ENCODE peak calls at places on chromosomes 12 and 14, in five cellular contexts. K is cardiac muscle cell, T is WERI-Rb-1, B is thyroid gland, H is PC-3. R is an unnamed sample.

GRCh38 chr14:76101384-76101783 is 50.3 kb upstream of the GPATCH2L start:
- DNase-seq in K (peak; percentile 49), T (no peak), B (no peak), H (no peak), R (no peak)

GRCh38 chr14:100528962-100529560 is 58.2 kb downstream of the BEGAIN start:
- DNase-seq in K (no peak), T (peak; percentile 3), B (no peak), H (no peak), R (no peak)

GRCh38 chr12:96850676-96851075 is 56.4 kb upstream of the NEDD1 start:
- DNase-seq in K (no peak), T (no peak), B (no peak), H (no peak), R (no peak)

GRCh38 chr14:23296012-23296777 is 6.5 kb downstream of the PPP1R3E start:
- DNase-seq in K (no peak), T (no peak), B (no peak), H (no peak), R (no peak)

GRCh38 chr12:57145460-57146059 is 1.9 kb downstream of the LRP1-AS start:
- DNase-seq in K (no peak), T (no peak), B (no peak), H (no peak), R (no peak)

GRCh38 chr12:6315184-6315583 is 4.7 kb downstream of the PLEKHG6 start:
- DNase-seq in K (no peak), T (no peak), B (no peak), H (no peak), R (no peak)

GRCh38 chr12:57012600-57013465 is 3.5 kb downstream of the TAC3 start:
- DNase-seq in K (no peak), T (no peak), B (no peak), H (no peak), R (no peak)

GRCh38 chr12:131639270-131639940 is 71.5 kb upstream of the SFSWAP start:
- DNase-seq in K (no peak), T (no peak), B (no peak), H (no peak), R (no peak)

GRCh38 chr14:105386581-105387529 is 11.5 kb upstream of the TEX22 start:
- DNase-seq in K (no peak), T (no peak), B (no peak), H (no peak), R (no peak)

GRCh38 chr12:126247936-126248335 is 1182.7 kb downstream of the AACS start:
- DNase-seq in K (no peak), T (no peak), B (no peak), H (no peak), R (no peak)

GRCh38 chr12:95385646-95386045 is 88.3 kb upstream of the METAP2 start:
- DNase-seq in K (peak; percentile 70), T (no peak), B (no peak), H (no peak), R (no peak)

GRCh38 chr12:108833355-108833733 is 24.0 kb downstream of the SSH1 start:
- DNase-seq in K (peak; percentile 83), T (no peak), B (no peak), H (peak; percentile 78), R (peak; percentile 35)

GRCh38 chr12:15910468-15910863 is 666 bp upstream of the DERA start:
- DNase-seq in K (no peak), T (no peak), B (no peak), H (no peak), R (no peak)

GRCh38 chr12:117362391-117362790 is 965 bp upstream of the NOS1 start:
- DNase-seq in K (no peak), T (no peak), B (no peak), H (no peak), R (no peak)

GRCh38 chr14:77271113-77271710 is at the start of gene NGB:
- DNase-seq in K (no peak), T (no peak), B (no peak), H (no peak), R (no peak)

GRCh38 chr14:69288956-69289705 is 29.2 kb downstream of the GALNT16 start:
- DNase-seq in K (no peak), T (no peak), B (no peak), H (no peak), R (no peak)

GRCh38 chr12:64072946-64073345 is 149.2 kb downstream of the KICS2 start:
- DNase-seq in K (no peak), T (no peak), B (no peak), H (no peak), R (no peak)

GRCh38 chr12:121820056-121820455 is 16.2 kb downstream of the SETD1B start:
- DNase-seq in K (no peak), T (no peak), B (no peak), H (no peak), R (no peak)

GRCh38 chr12:116247377-116247776 is 30.1 kb downstream of the MED13L start:
- DNase-seq in K (peak; percentile 49), T (no peak), B (no peak), H (no peak), R (no peak)

GRCh38 chr14:87617079-87617478 is 375.9 kb downstream of the GALC start:
- DNase-seq in K (no peak), T (no peak), B (no peak), H (no peak), R (no peak)

GRCh38 chr14:51783765-51784164 is 76.6 kb upstream of the GNG2 start:
- DNase-seq in K (peak; percentile 72), T (no peak), B (no peak), H (peak; percentile 46), R (no peak)

GRCh38 chr14:73887116-73887490 is 444 bp downstream of the ZNF410 start:
- DNase-seq in K (peak; percentile 43), T (no peak), B (no peak), H (no peak), R (no peak)

GRCh38 chr14:20455355-20456300 is 602 bp downstream of the APEX1 start:
- DNase-seq in K (peak; percentile 91), T (peak; percentile 83), B (no peak), H (peak; percentile 78), R (no peak)

GRCh38 chr14:23481362-23481970 is 12.0 kb downstream of the NGDN start:
- DNase-seq in K (peak; percentile 43), T (no peak), B (no peak), H (peak; percentile 22), R (no peak)

GRCh38 chr12:89706551-89707348 is 1.9 kb downstream of the ATP2B1 start:
- DNase-seq in K (peak; percentile 22), T (peak; percentile 39), B (peak; percentile 36), H (peak; percentile 52), R (peak; percentile 26)

GRCh38 chr12:57983150-57983857 is 41.9 kb downstream of the ATP23 start:
- DNase-seq in K (peak; percentile 80), T (peak; percentile 36), B (peak; percentile 59), H (peak; percentile 73), R (peak; percentile 19)

GRCh38 chr12:123681605-123682004 is 10.7 kb downstream of the TCTN2 start:
- DNase-seq in K (no peak), T (no peak), B (no peak), H (no peak), R (no peak)
- TF ChIP-seq CTCF in K (no peak), T (no peak), B (no peak), H (no peak), R (no peak)

DNA sequence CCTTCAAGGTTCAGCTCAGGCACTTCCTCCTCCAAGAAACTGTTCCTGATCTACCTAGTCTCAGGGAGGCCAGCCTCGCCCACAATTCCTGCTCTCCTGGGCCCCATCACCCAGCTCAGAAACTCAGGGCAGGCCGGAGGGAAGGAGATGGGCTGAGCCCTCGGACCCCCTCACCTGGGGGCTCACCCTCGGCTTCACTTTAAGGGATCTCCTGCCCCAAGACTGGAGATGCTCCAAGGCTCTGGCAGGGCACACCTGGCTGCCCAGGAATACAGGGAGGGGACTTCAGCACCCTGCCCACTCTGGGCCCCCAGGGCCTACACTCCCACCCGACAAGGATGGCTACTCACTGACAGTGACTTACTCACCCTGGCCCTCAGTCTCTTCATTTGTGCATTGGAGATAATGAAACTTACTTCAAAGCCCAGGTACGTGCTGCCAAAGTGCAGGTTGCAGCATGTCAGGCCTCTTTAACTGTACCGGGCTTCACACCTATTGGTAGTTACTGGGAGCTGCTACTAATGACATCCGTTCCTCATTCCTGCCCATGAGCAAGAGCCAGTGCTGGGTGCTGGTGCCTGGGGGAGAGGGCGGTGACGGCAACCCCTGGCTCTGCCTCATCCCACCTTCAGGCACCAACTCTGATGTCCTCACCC is 21.0 kb upstream of the PPP1R13B start:
- DNase-seq in K (no peak), T (no peak), B (no peak), H (no peak), R (no peak)
- TF ChIP-seq CTCF in K (no peak), T (no peak), B (no peak), H (no peak), R (no peak)

GRCh38 chr14:58297762-58298476 is 436 bp upstream of the ARID4A start:
- DNase-seq in K (peak; percentile 100), T (peak; percentile 99), B (peak; percentile 99), H (peak; percentile 100), R (peak; percentile 98)
- TF ChIP-seq CTCF in K (no peak), T (no peak), B (no peak), H (peak; percentile 24), R (no peak)

DNA sequence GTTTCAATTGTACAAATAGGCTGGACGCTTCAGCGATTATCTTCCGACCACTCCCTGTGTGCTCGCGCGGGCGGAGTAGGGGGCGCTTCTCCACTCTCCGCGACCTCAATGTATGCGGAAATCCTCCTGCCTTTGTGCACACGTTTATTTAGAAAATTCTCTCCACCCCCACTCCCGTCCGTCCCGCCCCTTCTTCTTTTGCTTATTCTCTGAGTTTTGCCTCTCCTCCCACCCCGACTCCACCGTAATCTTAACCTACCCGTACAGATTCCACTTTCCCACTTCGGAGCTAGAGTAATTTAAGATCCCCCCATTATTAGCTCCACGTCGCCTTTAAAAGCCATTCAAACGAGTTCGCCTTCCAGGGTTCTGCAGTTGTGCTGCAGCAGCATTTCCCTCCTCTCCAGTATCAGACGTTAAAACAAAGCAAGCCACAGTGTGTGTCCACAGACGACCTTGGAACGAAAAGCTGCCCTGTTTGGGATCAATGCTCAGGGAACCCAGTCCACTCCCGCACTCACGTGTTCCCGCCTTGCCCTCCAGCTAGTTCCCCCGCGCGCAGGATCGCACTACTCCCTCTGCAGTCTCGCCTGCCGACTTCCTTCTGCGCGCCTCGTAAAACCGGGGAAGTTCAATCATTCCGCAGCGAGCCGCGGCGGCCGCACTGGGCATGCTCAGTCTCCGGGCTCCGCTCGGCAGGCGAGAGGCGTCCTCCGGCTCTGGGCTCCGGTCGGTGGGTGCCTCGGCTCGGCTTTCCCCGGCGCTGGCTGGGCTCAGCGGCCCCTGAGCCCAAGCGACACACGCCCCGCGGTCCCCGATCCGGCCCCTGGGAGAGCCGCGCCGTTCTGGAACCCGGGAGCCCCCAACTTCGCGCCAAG is at the start of gene ANO6:
- DNase-seq in K (peak; percentile 91), T (peak; percentile 92), B (peak; percentile 87), H (peak; percentile 90), R (peak; percentile 85)
- TF ChIP-seq CTCF in K (peak; percentile 38), T (peak; percentile 52), B (no peak), H (peak; percentile 48), R (peak; percentile 19)

GRCh38 chr14:80188571-80188970 is 22.7 kb downstream of the DIO2 start:
- DNase-seq in K (no peak), T (no peak), B (no peak), H (no peak), R (no peak)
- TF ChIP-seq CTCF in K (no peak), T (no peak), B (no peak), H (no peak), R (no peak)

R was measured in body of pancreas.